ENCODE peak calls at places on chromosomes 11 and 22, in five cellular contexts. O is GM23248, Q is GM23338, W is lung, N is psoas muscle. H is an unnamed sample.

GRCh38 chr11:130070829-130071205 is 1.1 kb downstream of the APLP2 start:
- DNase-seq in O (peak; percentile 65), Q (peak; percentile 68), W (peak; percentile 59), N (no peak), H (peak; percentile 39)

GRCh38 chr11:111476366-111476765 is 35.8 kb downstream of the BTG4 start:
- DNase-seq in O (peak; percentile 56), Q (no peak), W (no peak), N (no peak), H (no peak)

GRCh38 chr11:80307676-80308075 is 866.8 kb upstream of the TENM4 start:
- DNase-seq in O (no peak), Q (no peak), W (no peak), N (no peak), H (no peak)

GRCh38 chr22:36220457-36220921 is 18.8 kb downstream of the APOL2 start:
- DNase-seq in O (peak; percentile 92), Q (peak; percentile 48), W (no peak), N (peak; percentile 42), H (no peak)

GRCh38 chr22:28019881-28020861 is 101.1 kb upstream of the PITPNB start:
- DNase-seq in O (peak; percentile 78), Q (peak; percentile 87), W (peak; percentile 63), N (peak; percentile 82), H (peak; percentile 71)

GRCh38 chr22:25853078-25853477 is 111.1 kb downstream of the MYO18B start:
- DNase-seq in O (peak; percentile 45), Q (no peak), W (no peak), N (no peak), H (no peak)

GRCh38 chr11:10398525-10398924 is 56.5 kb upstream of the AMPD3 start:
- DNase-seq in O (peak; percentile 24), Q (no peak), W (no peak), N (peak; percentile 31), H (peak; percentile 48)

GRCh38 chr22:37043828-37044538 is 7.6 kb upstream of the KCTD17 start:
- DNase-seq in O (peak; percentile 31), Q (peak; percentile 68), W (peak; percentile 81), N (peak; percentile 52), H (peak; percentile 91)

GRCh38 chr11:27387362-27387761 is 24.3 kb upstream of the CCDC34 start:
- DNase-seq in O (peak; percentile 45), Q (peak; percentile 27), W (no peak), N (no peak), H (no peak)

GRCh38 chr11:45266693-45267451 is 19.3 kb downstream of the SYT13 start:
- DNase-seq in O (no peak), Q (peak; percentile 87), W (no peak), N (no peak), H (no peak)

GRCh38 chr11:4111834-4112233 is 17.2 kb downstream of the RRM1 start:
- DNase-seq in O (no peak), Q (no peak), W (no peak), N (no peak), H (no peak)

GRCh38 chr11:64998141-64998540 is 1.4 kb upstream of the BATF2 start:
- DNase-seq in O (no peak), Q (peak; percentile 40), W (no peak), N (no peak), H (no peak)

GRCh38 chr11:64994318-64994717 is 2.5 kb downstream of the BATF2 start:
- DNase-seq in O (no peak), Q (no peak), W (no peak), N (no peak), H (no peak)

GRCh38 chr11:64996327-64996709 is 453 bp downstream of the BATF2 start:
- DNase-seq in O (no peak), Q (no peak), W (no peak), N (no peak), H (no peak)

GRCh38 chr11:64998690-64999431 is 2.1 kb upstream of the BATF2 start:
- DNase-seq in O (no peak), Q (no peak), W (no peak), N (no peak), H (no peak)

GRCh38 chr11:64996710-64997380 is at the start of gene BATF2:
- DNase-seq in O (peak; percentile 78), Q (peak; percentile 94), W (peak; percentile 82), N (peak; percentile 75), H (peak; percentile 88)
- H3K4me3 ChIP-seq in O (peak within 1 kb of the TSS; percentile 55), Q (peak within 1 kb of the TSS; percentile 26), W (peak within 1 kb of the TSS; percentile 36), N (peak within 1 kb of the TSS; percentile 74), H (peak within 1 kb of the TSS; percentile 70)

DNA sequence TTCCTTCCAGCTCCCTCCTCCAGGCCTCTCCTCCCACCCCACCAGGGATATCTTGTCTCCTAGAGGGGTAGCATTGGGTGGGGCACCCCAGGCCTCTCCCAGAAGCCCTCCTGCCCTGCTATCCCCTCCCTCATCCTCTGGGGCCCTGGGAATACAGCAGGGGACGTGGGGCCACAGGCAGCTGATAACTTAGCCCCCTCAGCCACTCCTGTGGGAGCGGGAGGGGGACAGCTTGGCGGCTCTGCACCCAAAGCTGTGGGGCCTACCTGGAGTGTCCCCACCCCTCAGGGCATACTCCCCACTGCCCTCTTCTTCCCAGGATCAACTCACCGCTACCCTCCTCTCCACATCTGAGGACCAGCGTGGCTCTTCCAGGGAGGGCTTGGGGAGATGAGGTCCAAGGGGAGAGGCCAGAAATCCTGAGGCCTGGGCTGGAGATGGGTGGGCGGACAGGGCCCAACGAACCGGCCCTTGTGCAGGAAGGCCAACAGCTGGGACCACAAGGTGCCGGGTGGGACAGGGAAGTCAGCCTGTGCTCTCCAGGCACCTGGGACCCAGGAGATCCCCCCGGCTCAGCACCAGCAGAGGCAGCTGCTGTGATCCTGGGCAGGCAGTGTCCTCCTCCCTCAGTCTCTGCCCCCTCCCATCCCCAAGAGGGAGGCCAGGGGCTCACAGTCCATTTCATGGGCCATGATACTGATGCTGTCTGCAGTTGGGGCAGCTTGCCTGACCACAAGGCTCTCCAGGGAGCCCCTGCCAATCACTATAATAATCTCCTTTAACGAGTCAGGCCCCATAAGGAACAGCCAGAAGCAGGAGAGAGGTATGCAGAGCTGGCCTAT is 23.2 kb downstream of the NEAT1 start:
- DNase-seq in O (peak; percentile 72), Q (no peak), W (peak; percentile 29), N (peak; percentile 64), H (peak; percentile 55)
- H3K27ac ChIP-seq in O (peak overlapping the region; percentile 100), Q (no peak overlapping the region), W (peak overlapping the region; percentile 12), N (peak overlapping the region; percentile 79), H (peak overlapping the region; percentile 54)

DNA sequence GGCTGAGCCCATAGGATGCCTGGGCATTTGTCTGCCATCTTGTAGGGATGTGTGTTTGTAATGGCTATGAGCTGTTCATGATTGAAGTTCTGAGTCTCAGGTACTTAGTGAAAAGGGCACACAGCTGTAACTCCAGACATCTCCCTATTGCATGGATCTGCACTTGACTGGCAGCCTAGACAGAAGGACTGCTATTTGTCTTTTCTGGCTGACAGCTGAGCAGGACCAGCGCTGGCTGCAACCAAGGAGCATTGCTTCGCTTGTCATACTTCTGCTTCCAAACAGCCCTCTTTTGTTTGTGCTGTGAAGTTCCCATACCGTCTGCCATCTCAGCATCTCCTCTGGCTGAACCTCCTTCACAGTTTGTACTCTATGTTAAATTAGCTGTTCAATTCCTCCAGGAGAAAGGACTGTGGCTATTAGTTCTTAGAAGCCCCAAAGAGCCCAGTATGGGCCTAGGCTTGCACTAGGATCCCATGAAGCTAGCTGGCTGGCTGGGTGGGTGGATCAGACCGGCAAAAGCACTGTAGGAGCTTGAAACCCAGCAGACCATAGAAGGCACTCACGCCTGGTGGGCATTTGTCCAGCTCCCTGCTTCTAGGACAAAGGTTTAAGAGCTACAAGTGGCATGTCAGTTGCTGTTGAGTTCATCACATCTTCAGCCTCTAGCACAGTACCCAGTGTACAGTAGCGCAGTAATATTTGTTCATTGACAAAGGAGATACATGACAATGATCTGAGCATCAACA is 20.4 kb downstream of the HIRA start:
- DNase-seq in O (no peak), Q (no peak), W (no peak), N (no peak), H (no peak)
- H3K4me3 ChIP-seq in O (no peak overlapping the region), Q (no peak overlapping the region), W (no peak overlapping the region), N (no peak overlapping the region), H (no peak overlapping the region)

GRCh38 chr11:18669211-18669593 is 29.4 kb upstream of the TMEM86A start:
- DNase-seq in O (peak; percentile 22), Q (no peak), W (no peak), N (no peak), H (no peak)
- H3K27ac ChIP-seq in O (no peak overlapping the region), Q (no peak overlapping the region), W (no peak overlapping the region), N (no peak overlapping the region), H (no peak overlapping the region)

GRCh38 chr11:30322826-30323710 is at the start of gene ARL14EP:
- DNase-seq in O (peak; percentile 97), Q (peak; percentile 97), W (peak; percentile 93), N (peak; percentile 93), H (peak; percentile 93)

GRCh38 chr11:30326911-30327310 is 4.0 kb downstream of the ARL14EP start:
- DNase-seq in O (no peak), Q (no peak), W (no peak), N (no peak), H (no peak)

GRCh38 chr11:30321321-30321720 is 1.6 kb upstream of the ARL14EP start:
- DNase-seq in O (no peak), Q (no peak), W (no peak), N (no peak), H (no peak)

GRCh38 chr11:30326114-30326783 is 3.3 kb downstream of the ARL14EP start:
- DNase-seq in O (peak; percentile 71), Q (no peak), W (no peak), N (no peak), H (no peak)

GRCh38 chr11:30322162-30322561 is 742 bp upstream of the ARL14EP start:
- DNase-seq in O (no peak), Q (no peak), W (no peak), N (no peak), H (no peak)
- H3K4me3 ChIP-seq in O (peak overlapping the region; percentile 99), Q (peak overlapping the region; percentile 89), W (no peak overlapping the region), N (peak overlapping the region; percentile 83), H (no peak overlapping the region)

GRCh38 chr11:121664144-121664543 is 211.4 kb upstream of the SORL1-AS1 start:
- DNase-seq in O (no peak), Q (no peak), W (no peak), N (no peak), H (no peak)
- H3K27ac ChIP-seq in O (no peak overlapping the region), Q (no peak overlapping the region), W (no peak overlapping the region), N (no peak overlapping the region), H (no peak overlapping the region)

DNA sequence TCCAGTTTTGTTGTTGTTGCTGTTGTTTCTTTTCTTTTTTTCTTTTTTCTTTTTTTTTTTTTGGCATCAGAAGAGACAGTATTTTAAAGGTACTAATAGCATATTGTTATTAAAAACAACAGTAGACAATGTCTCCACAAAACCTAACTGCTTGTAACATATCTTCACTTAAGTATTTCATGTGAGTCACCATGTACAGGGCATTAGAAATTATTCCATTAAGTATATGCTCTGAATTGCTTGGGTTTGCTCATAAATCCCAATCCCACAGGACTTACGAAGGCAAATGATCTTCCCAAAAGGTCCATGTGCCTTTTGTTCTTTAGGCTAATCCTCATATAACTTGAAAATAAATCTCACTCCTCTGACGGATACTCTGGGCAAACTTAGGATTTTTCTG is 35.9 kb downstream of the MAP6 start:
- DNase-seq in O (no peak), Q (no peak), W (no peak), N (no peak), H (no peak)
- H3K4me3 ChIP-seq in O (no peak overlapping the region), Q (no peak overlapping the region), W (no peak overlapping the region), N (no peak overlapping the region), H (no peak overlapping the region)

GRCh38 chr11:73185680-73186293 is 32.3 kb upstream of the P2RY2 start:
- DNase-seq in O (peak; percentile 97), Q (no peak), W (no peak), N (peak; percentile 63), H (no peak)

GRCh38 chr11:73187854-73188253 is 30.2 kb upstream of the P2RY2 start:
- DNase-seq in O (no peak), Q (peak; percentile 73), W (no peak), N (no peak), H (no peak)

GRCh38 chr11:73186294-73186850 is 31.7 kb upstream of the P2RY2 start:
- DNase-seq in O (peak; percentile 70), Q (no peak), W (no peak), N (no peak), H (no peak)

GRCh38 chr11:73188301-73188700 is 29.8 kb upstream of the P2RY2 start:
- DNase-seq in O (no peak), Q (no peak), W (no peak), N (peak; percentile 32), H (peak; percentile 39)

GRCh38 chr11:73186886-73187285 is 31.2 kb upstream of the P2RY2 start:
- DNase-seq in O (no peak), Q (no peak), W (no peak), N (no peak), H (no peak)
- H3K27ac ChIP-seq in O (peak overlapping the region; percentile 72), Q (no peak overlapping the region), W (no peak overlapping the region), N (peak overlapping the region; percentile 76), H (no peak overlapping the region)